ENCODE peak calls at places on chromosomes 11 and 22, in eight cellular contexts. U is adipocyte; Y is fibroblast of lung; M is CD8-positive, alpha-beta memory T cell; X is ovary; J is endodermal cell; Q is mucosa of descending colon; R is A549. I is an unnamed sample. For H3K4me1, the result is how much of the 10 kb centered on the place peaks cover.

GRCh38 chr11:61598886-61599868 is 18.3 kb upstream of the SYT7 start:
- DNase-seq in U (peak), Y (peak), M (no peak), X (peak), J (peak), Q (no peak), R (no peak), I (no peak)

GRCh38 chr11:119113716-119114115 is 6.6 kb downstream of the C2CD2L start:
- DNase-seq in U (no peak), Y (no peak), M (no peak), X (no peak), J (no peak), Q (no peak), R (no peak), I (no peak)

GRCh38 chr11:134637091-134638015 is 225.3 kb upstream of the B3GAT1 start:
- DNase-seq in U (no peak), Y (no peak), M (no peak), X (no peak), J (peak), Q (no peak), R (no peak), I (no peak)

GRCh38 chr22:40670058-40670457 is 9.2 kb upstream of the MCHR1 start:
- DNase-seq in U (no peak), Y (no peak), M (no peak), X (no peak), J (no peak), Q (no peak), R (no peak), I (no peak)

GRCh38 chr11:88183233-88183632 is 8.0 kb upstream of the RAB38 start:
- DNase-seq in U (no peak), Y (no peak), M (no peak), X (no peak), J (no peak), Q (no peak), R (no peak), I (no peak)

GRCh38 chr11:121163658-121164308 is 62.7 kb downstream of the TECTA start:
- DNase-seq in U (no peak), Y (no peak), M (no peak), X (no peak), J (no peak), Q (no peak), R (no peak), I (no peak)

GRCh38 chr22:44191036-44191454 is 10.3 kb downstream of the PARVG start:
- DNase-seq in U (peak), Y (peak), M (no peak), X (no peak), J (no peak), Q (no peak), R (no peak), I (no peak)

GRCh38 chr11:129248618-129249017 is 56.5 kb upstream of the ARHGAP32 start:
- DNase-seq in U (peak), Y (peak), M (no peak), X (no peak), J (no peak), Q (no peak), R (peak), I (no peak)

GRCh38 chr11:107576497-107577086 is 11.1 kb upstream of the ALKBH8 start:
- DNase-seq in U (peak), Y (peak), M (peak), X (no peak), J (peak), Q (peak), R (no peak), I (peak)

GRCh38 chr11:76690736-76691135 is 20.2 kb upstream of the LRRC32 start:
- DNase-seq in U (peak), Y (peak), M (no peak), X (no peak), J (no peak), Q (no peak), R (no peak), I (no peak)

GRCh38 chr22:33299245-33299956 is 241.2 kb upstream of the SYN3 start:
- DNase-seq in U (no peak), Y (no peak), M (no peak), X (no peak), J (no peak), Q (peak), R (no peak), I (no peak)

GRCh38 chr11:3835752-3836151 is 5.0 kb downstream of the RHOG start:
- DNase-seq in U (no peak), Y (no peak), M (no peak), X (peak), J (no peak), Q (peak), R (no peak), I (peak)

GRCh38 chr22:31650391-31650790 is 11.6 kb downstream of the PISD start:
- DNase-seq in U (peak), Y (peak), M (no peak), X (no peak), J (no peak), Q (no peak), R (no peak), I (no peak)

GRCh38 chr11:77087723-77088225 is 14.9 kb upstream of the OMP start:
- DNase-seq in U (no peak), Y (no peak), M (no peak), X (no peak), J (no peak), Q (peak), R (no peak), I (no peak)

GRCh38 chr11:46352063-46352841 is 5.0 kb downstream of the DGKZ start:
- DNase-seq in U (peak), Y (peak), M (peak), X (peak), J (peak), Q (no peak), R (peak), I (peak)
- H3K4me1 ChIP-seq in U (under half), Y (under half), M (half or more), X (under half), J (under half), Q (under half), R (under half), I (under half)

GRCh38 chr11:66889974-66890373 is 33.1 kb downstream of the LRFN4 start:
- DNase-seq in U (peak), Y (peak), M (no peak), X (no peak), J (peak), Q (no peak), R (no peak), I (no peak)

GRCh38 chr11:66887531-66887930 is 30.7 kb downstream of the LRFN4 start:
- DNase-seq in U (no peak), Y (peak), M (no peak), X (no peak), J (no peak), Q (no peak), R (no peak), I (no peak)

GRCh38 chr11:66892926-66893325 is 36.1 kb downstream of the LRFN4 start:
- DNase-seq in U (no peak), Y (peak), M (no peak), X (no peak), J (no peak), Q (no peak), R (no peak), I (no peak)

GRCh38 chr11:66888282-66888681 is 31.4 kb downstream of the LRFN4 start:
- DNase-seq in U (no peak), Y (no peak), M (no peak), X (no peak), J (no peak), Q (no peak), R (no peak), I (no peak)

DNA sequence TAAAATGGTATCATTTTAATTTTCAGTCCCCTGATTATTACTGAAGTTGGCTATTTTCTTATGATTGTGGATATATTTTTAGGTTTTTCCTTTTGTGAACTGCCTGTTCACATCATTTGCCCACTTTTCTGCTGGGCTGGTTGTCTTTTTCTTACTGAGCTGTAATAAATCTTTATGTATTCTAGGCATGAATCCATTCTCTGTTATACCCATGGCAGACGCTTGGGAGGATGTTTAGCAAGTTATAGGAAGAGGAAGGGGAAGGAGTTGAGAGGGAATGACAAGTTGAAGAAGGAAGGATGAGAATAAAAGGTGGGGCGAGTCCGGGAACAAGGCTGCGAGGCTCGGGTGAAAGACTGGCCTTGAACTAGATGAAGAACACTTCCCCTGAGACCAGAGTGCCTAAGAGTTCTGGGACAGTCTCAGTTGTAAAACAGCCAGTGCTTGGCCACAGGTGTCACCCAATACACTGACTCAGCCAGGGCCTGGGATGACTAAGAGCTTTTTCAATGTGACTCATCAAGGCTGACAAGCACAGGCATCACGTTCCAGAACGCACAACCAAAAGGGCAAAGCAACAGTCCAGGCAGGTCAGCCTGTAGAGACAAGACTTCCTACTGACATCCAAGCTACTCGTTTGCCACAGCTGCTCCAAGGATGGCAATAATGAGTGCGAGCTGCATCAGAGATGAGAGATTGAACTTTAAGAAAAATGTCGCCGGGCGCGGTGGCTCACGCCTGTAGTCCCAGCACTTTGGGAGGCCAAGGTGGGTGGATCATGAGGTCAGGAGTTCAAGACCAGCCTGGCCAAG is 35.2 kb downstream of the LRFN4 start:
- DNase-seq in U (peak), Y (peak), M (no peak), X (no peak), J (peak), Q (peak), R (peak), I (no peak)
- H3K4me3 ChIP-seq in U (no peak), Y (no peak), M (no peak), X (no peak), J (no peak), Q (no peak), R (peak), I (no peak)

GRCh38 chr22:45280995-45281394 is 3.8 kb upstream of the UPK3A start:
- DNase-seq in U (no peak), Y (no peak), M (no peak), X (no peak), J (no peak), Q (no peak), R (no peak), I (no peak)

GRCh38 chr22:45278125-45278524 is 6.6 kb upstream of the UPK3A start:
- DNase-seq in U (no peak), Y (no peak), M (no peak), X (no peak), J (no peak), Q (no peak), R (no peak), I (no peak)

GRCh38 chr22:45284705-45285305 is at the start of gene UPK3A:
- DNase-seq in U (peak), Y (no peak), M (peak), X (no peak), J (peak), Q (peak), R (no peak), I (peak)

GRCh38 chr22:45276507-45276906 is 8.2 kb upstream of the UPK3A start:
- DNase-seq in U (no peak), Y (no peak), M (no peak), X (no peak), J (no peak), Q (no peak), R (no peak), I (no peak)

GRCh38 chr22:45280583-45280972 is 4.2 kb upstream of the UPK3A start:
- DNase-seq in U (no peak), Y (no peak), M (no peak), X (no peak), J (no peak), Q (no peak), R (no peak), I (no peak)
- H3K4me1 ChIP-seq in U (under half), Y (under half), M (under half), X (under half), J (under half), Q (under half), R (under half), I (under half)

GRCh38 chr11:1870326-1870696 is 17.4 kb downstream of the LSP1 start:
- DNase-seq in U (no peak), Y (no peak), M (no peak), X (no peak), J (no peak), Q (no peak), R (no peak), I (peak)

GRCh38 chr11:1871531-1871930 is 18.6 kb downstream of the LSP1 start:
- DNase-seq in U (no peak), Y (no peak), M (no peak), X (no peak), J (no peak), Q (no peak), R (no peak), I (peak)

GRCh38 chr11:1872267-1872985 is 19.3 kb downstream of the PRR33 start:
- DNase-seq in U (no peak), Y (no peak), M (no peak), X (no peak), J (no peak), Q (no peak), R (no peak), I (peak)

GRCh38 chr11:1869427-1870325 is 16.8 kb downstream of the LSP1 start:
- DNase-seq in U (no peak), Y (no peak), M (no peak), X (no peak), J (no peak), Q (no peak), R (peak), I (peak)

GRCh38 chr11:1870721-1871466 is 18.0 kb downstream of the LSP1 start:
- DNase-seq in U (no peak), Y (peak), M (peak), X (no peak), J (no peak), Q (no peak), R (no peak), I (peak)
- H3K4me3 ChIP-seq in U (peak), Y (no peak), M (peak), X (peak), J (no peak), Q (no peak), R (no peak), I (no peak)

I was measured in right cardiac atrium.